ENCODE peak calls at places on chromosomes 4 and X, in four cellular contexts. One of them, this sample, is unnamed.

GRCh38 chr4:137310156-137310555 is 222.1 kb downstream of the PCDH18 start:
- DNase-seq in PC-9: no peak
- DNase-seq in CD4-positive, alpha-beta memory T cell: no peak
- DNase-seq in MM.1S: no peak
- DNase-seq in this sample: no peak

GRCh38 chr4:27316176-27316575 is 455.5 kb downstream of the STIM2 start:
- DNase-seq in MM.1S: no peak
- DNase-seq in CD4-positive, alpha-beta memory T cell: no peak
- DNase-seq in PC-9: no peak
- DNase-seq in this sample: no peak

GRCh38 chr4:113750315-113750714 is 11.2 kb downstream of the CAMK2D start:
- DNase-seq in PC-9: no peak
- DNase-seq in MM.1S: no peak
- DNase-seq in CD4-positive, alpha-beta memory T cell: no peak
- DNase-seq in this sample: no peak

GRCh38 chr4:111854494-111855087 is 290.7 kb upstream of the FAM241A start:
- DNase-seq in CD4-positive, alpha-beta memory T cell: no peak
- DNase-seq in MM.1S: peak; percentile 45
- DNase-seq in PC-9: peak; percentile 2
- DNase-seq in this sample: no peak

GRCh38 chrX:70001269-70001668 is 48.5 kb downstream of the AWAT2 start:
- DNase-seq in MM.1S: no peak
- DNase-seq in CD4-positive, alpha-beta memory T cell: no peak
- DNase-seq in PC-9: no peak
- DNase-seq in this sample: peak; percentile 33

GRCh38 chr4:40214038-40214437 is 17.2 kb downstream of the RHOH start:
- DNase-seq in CD4-positive, alpha-beta memory T cell: peak; percentile 78
- DNase-seq in PC-9: no peak
- DNase-seq in MM.1S: no peak
- DNase-seq in this sample: no peak

GRCh38 chr4:152166567-152166966 is 369.3 kb downstream of the FBXW7 start:
- DNase-seq in MM.1S: no peak
- DNase-seq in CD4-positive, alpha-beta memory T cell: no peak
- DNase-seq in PC-9: no peak
- DNase-seq in this sample: no peak

GRCh38 chr4:51844157-51845054 is 1.5 kb downstream of the DCUN1D4 start:
- DNase-seq in MM.1S: peak; percentile 84
- DNase-seq in CD4-positive, alpha-beta memory T cell: peak; percentile 76
- DNase-seq in PC-9: peak; percentile 78
- DNase-seq in this sample: peak; percentile 91

GRCh38 chrX:48511561-48511960 is 2.8 kb downstream of the PORCN start:
- DNase-seq in CD4-positive, alpha-beta memory T cell: no peak
- DNase-seq in PC-9: no peak
- DNase-seq in MM.1S: no peak
- DNase-seq in this sample: no peak

GRCh38 chr4:102500371-102501175 is 586 bp upstream of the NFKB1 start:
- DNase-seq in PC-9: peak; percentile 10
- DNase-seq in MM.1S: peak; percentile 55
- DNase-seq in CD4-positive, alpha-beta memory T cell: peak; percentile 32
- DNase-seq in this sample: peak; percentile 66

GRCh38 chr4:186351672-186352194 is 85.7 kb downstream of the F11 start:
- DNase-seq in MM.1S: no peak
- DNase-seq in CD4-positive, alpha-beta memory T cell: no peak
- DNase-seq in PC-9: no peak
- DNase-seq in this sample: no peak

GRCh38 chrX:40170830-40171512 is 73.2 kb upstream of the BCOR start:
- DNase-seq in MM.1S: no peak
- DNase-seq in CD4-positive, alpha-beta memory T cell: no peak
- DNase-seq in PC-9: no peak
- DNase-seq in this sample: peak; percentile 24

GRCh38 chrX:3548743-3549441 is 164.6 kb downstream of the PRKX start:
- DNase-seq in PC-9: no peak
- DNase-seq in CD4-positive, alpha-beta memory T cell: no peak
- DNase-seq in MM.1S: no peak
- DNase-seq in this sample: no peak

GRCh38 chr4:48640699-48641098 is 139.4 kb downstream of the FRYL start:
- DNase-seq in PC-9: no peak
- DNase-seq in CD4-positive, alpha-beta memory T cell: no peak
- DNase-seq in MM.1S: no peak
- DNase-seq in this sample: no peak
- H3K27ac ChIP-seq in PC-9: no peak overlapping the region
- H3K27ac ChIP-seq in CD4-positive, alpha-beta memory T cell: no peak overlapping the region
- H3K27ac ChIP-seq in MM.1S: no peak overlapping the region
- H3K27ac ChIP-seq in this sample: peak overlapping the region; percentile 7

DNA sequence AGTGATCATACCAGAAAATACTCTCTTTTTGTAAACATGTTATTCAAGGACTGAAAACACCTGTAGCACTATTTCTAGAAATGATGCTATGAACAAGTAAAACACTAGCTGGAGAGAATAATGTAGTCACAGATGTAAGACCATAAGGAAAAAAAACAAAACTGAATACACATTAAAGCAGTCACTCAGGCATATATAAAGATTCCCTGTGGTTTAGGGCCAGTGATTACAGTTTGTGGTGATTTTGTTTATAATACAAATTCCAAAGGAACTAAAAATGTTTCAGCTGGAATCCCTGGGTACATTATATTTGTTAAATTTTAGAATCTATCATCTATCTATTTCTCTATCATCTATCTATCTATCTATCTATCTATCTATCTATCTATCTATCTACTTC is 777.8 kb upstream of the FRG1 start:
- DNase-seq in CD4-positive, alpha-beta memory T cell: no peak
- DNase-seq in MM.1S: no peak
- DNase-seq in PC-9: no peak
- DNase-seq in this sample: no peak
- H3K4me1 ChIP-seq in CD4-positive, alpha-beta memory T cell: no peaks in the 10 kb centered on the region
- H3K4me1 ChIP-seq in MM.1S: no peaks in the 10 kb centered on the region
- H3K4me1 ChIP-seq in PC-9: no peaks in the 10 kb centered on the region
- H3K4me1 ChIP-seq in this sample: no peaks in the 10 kb centered on the region

GRCh38 chrX:24243692-24244091 is 70.2 kb downstream of the SUPT20HL2 start:
- DNase-seq in MM.1S: no peak
- DNase-seq in CD4-positive, alpha-beta memory T cell: no peak
- DNase-seq in PC-9: no peak
- DNase-seq in this sample: no peak

GRCh38 chrX:24245201-24245600 is 68.7 kb downstream of the SUPT20HL2 start:
- DNase-seq in CD4-positive, alpha-beta memory T cell: no peak
- DNase-seq in PC-9: no peak
- DNase-seq in MM.1S: no peak
- DNase-seq in this sample: no peak

GRCh38 chrX:24242649-24243556 is 71.0 kb downstream of the SUPT20HL2 start:
- DNase-seq in PC-9: no peak
- DNase-seq in CD4-positive, alpha-beta memory T cell: no peak
- DNase-seq in MM.1S: peak; percentile 80
- DNase-seq in this sample: peak; percentile 61

DNA sequence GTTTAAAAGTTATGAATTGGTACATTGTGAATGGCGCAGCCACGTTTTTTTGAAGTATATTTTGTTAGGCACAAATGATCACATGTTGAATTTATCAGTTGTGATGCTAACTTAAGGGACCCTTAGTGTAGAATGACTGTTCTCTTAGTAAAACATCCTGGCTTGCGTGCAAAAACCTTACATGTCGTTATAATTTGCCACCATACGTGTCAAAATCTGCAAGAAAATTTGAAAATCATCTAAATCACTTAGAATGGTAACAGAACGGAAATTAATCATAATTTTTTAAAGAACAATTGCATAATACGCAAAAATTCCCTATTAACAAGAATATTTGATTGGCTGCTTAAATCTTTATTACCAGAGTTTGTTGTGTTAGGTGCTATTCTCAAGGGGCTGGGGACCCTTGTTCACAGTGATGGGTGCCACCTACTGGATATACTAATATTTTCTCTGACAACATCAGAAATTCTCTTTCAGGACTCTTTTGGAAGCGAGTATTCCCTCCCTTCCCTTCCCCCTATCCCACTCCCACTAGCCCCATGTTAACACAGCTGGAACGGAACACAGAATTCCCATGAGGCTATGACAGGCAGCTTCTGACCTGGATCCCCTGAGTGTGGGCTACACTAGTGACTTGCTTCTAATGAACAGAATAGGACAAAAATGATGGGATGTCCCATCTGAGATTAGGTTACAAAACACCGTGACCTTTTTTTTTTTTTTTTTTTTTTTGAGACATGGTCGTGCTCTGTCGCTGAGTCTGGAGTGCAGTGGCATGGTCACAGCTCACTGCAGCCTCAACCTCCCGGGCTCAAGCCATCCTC is 71.8 kb downstream of the SUPT20HL2 start:
- DNase-seq in CD4-positive, alpha-beta memory T cell: peak; percentile 32
- DNase-seq in MM.1S: peak; percentile 30
- DNase-seq in PC-9: no peak
- DNase-seq in this sample: no peak
- H3K4me3 ChIP-seq in CD4-positive, alpha-beta memory T cell: no peak overlapping the region
- H3K4me3 ChIP-seq in MM.1S: peak overlapping the region; percentile 22
- H3K4me3 ChIP-seq in PC-9: no peak overlapping the region
- H3K4me3 ChIP-seq in this sample: no peak overlapping the region

DNA sequence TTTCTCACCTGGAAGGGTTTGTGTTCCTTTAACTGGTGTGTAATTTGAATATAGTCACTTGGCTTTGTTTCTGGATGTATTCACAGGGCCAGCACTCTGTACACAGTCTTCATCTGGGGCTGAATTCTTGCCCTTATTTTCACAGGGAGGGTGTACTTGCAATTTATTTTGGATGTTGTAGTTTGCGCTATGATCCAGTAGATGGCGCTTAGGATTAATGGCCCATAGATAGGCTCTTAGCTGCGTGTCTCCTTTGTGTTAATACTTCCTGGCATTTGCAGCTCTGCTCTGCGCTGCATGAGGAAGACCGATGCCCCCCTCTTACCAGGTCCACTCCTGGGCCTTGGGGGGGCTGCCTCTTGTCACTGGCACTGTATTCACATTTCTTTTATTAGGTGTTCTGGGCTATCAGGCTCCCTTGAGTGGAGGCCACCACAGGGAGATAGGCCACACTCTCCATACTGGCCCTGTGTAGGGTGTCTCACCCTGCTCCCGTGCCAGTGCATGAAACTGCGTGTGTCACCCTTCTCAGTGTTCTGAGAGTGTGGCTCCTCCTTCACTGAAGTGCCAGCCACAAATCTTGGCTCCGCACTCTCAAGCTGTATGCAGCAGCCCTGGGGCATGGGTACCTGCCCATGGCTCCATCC is 562.2 kb downstream of the ZIC3 start:
- DNase-seq in MM.1S: peak; percentile 44
- DNase-seq in CD4-positive, alpha-beta memory T cell: peak; percentile 8
- DNase-seq in PC-9: peak; percentile 18
- DNase-seq in this sample: peak; percentile 3
- H3K27ac ChIP-seq in MM.1S: no peak overlapping the region
- H3K27ac ChIP-seq in CD4-positive, alpha-beta memory T cell: no peak overlapping the region
- H3K27ac ChIP-seq in PC-9: no peak overlapping the region
- H3K27ac ChIP-seq in this sample: no peak overlapping the region

GRCh38 chrX:68827848-68828562 is 816 bp upstream of the EFNB1 start:
- DNase-seq in MM.1S: peak; percentile 62
- DNase-seq in CD4-positive, alpha-beta memory T cell: peak; percentile 62
- DNase-seq in PC-9: peak; percentile 75
- DNase-seq in this sample: peak; percentile 83

GRCh38 chrX:68824565-68825125 is 4.2 kb upstream of the EFNB1 start:
- DNase-seq in MM.1S: no peak
- DNase-seq in PC-9: no peak
- DNase-seq in CD4-positive, alpha-beta memory T cell: no peak
- DNase-seq in this sample: no peak

GRCh38 chrX:68824152-68824433 is 4.7 kb upstream of the EFNB1 start:
- DNase-seq in MM.1S: no peak
- DNase-seq in PC-9: no peak
- DNase-seq in CD4-positive, alpha-beta memory T cell: no peak
- DNase-seq in this sample: no peak

GRCh38 chrX:68827256-68827655 is 1.6 kb upstream of the EFNB1 start:
- DNase-seq in CD4-positive, alpha-beta memory T cell: no peak
- DNase-seq in PC-9: no peak
- DNase-seq in MM.1S: no peak
- DNase-seq in this sample: no peak

GRCh38 chrX:68826113-68826980 is 2.5 kb upstream of the EFNB1 start:
- DNase-seq in CD4-positive, alpha-beta memory T cell: no peak
- DNase-seq in MM.1S: no peak
- DNase-seq in PC-9: no peak
- DNase-seq in this sample: no peak
- H3K4me1 ChIP-seq in CD4-positive, alpha-beta memory T cell: peaks cover 8% of the 10 kb centered on the region
- H3K4me1 ChIP-seq in MM.1S: no peaks in the 10 kb centered on the region
- H3K4me1 ChIP-seq in PC-9: no peaks in the 10 kb centered on the region
- H3K4me1 ChIP-seq in this sample: no peaks in the 10 kb centered on the region

DNA sequence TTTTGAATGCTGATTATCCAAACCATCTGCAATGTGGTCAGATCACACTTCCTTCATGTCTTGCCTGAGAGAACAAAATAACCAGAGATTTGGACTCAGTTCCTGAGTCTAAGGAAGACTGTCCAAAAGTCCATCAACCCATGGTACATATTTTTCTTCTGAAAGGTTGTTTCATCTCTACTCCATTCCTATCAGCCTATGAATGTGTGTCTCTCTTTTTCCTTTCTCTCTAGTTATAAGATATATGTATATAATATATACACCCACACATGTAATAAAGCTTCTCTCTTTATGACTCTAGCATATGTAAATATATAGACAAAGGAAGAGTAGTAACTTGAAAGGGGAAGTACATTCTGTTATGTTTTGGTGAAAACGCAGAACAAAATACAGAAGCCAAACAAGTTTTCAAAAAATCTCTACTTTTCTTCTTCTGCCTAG is 227.0 kb downstream of the ARHGAP24 start:
- DNase-seq in MM.1S: no peak
- DNase-seq in PC-9: no peak
- DNase-seq in CD4-positive, alpha-beta memory T cell: no peak
- DNase-seq in this sample: no peak
- H3K4me3 ChIP-seq in MM.1S: no peak overlapping the region
- H3K4me3 ChIP-seq in PC-9: no peak overlapping the region
- H3K4me3 ChIP-seq in CD4-positive, alpha-beta memory T cell: no peak overlapping the region
- H3K4me3 ChIP-seq in this sample: no peak overlapping the region

This sample was measured in heart right ventricle.